ENCODE peak calls at places on chromosomes 11 and 22, in nine cellular contexts. One of them, this sample, is unnamed.
A peak's percentile ranks its signal among the peaks of the same experiment; 100 is the strongest.

GRCh38 chr22:42360348-42360747 is 71.9 kb downstream of the NFAM1 start:
- DNase-seq in SHP77: peak; percentile 61
- DNase-seq in left colon: no peak
- DNase-seq in substantia nigra: no peak
- DNase-seq in RWPE1: no peak
- DNase-seq in anterior cingulate cortex: no peak
- DNase-seq in renal cortical epithelial cell: no peak
- DNase-seq in AG10803: no peak
- DNase-seq in stimulated activated CD4-positive, alpha-beta T cell treated with anti-CD3 and anti-CD28 coated beads, Interleukin-15, amount 100 ng/mL, for 24 hours: no peak
- DNase-seq in this sample: no peak

GRCh38 chr11:134522782-134523570 is 110.9 kb upstream of the B3GAT1 start:
- DNase-seq in SHP77: no peak
- DNase-seq in left colon: no peak
- DNase-seq in substantia nigra: no peak
- DNase-seq in RWPE1: no peak
- DNase-seq in anterior cingulate cortex: no peak
- DNase-seq in renal cortical epithelial cell: no peak
- DNase-seq in AG10803: no peak
- DNase-seq in stimulated activated CD4-positive, alpha-beta T cell treated with anti-CD3 and anti-CD28 coated beads, Interleukin-15, amount 100 ng/mL, for 24 hours: no peak
- DNase-seq in this sample: no peak

GRCh38 chr11:2741377-2742131 is 41.8 kb upstream of the KCNQ1OT1 start:
- DNase-seq in SHP77: no peak
- DNase-seq in left colon: no peak
- DNase-seq in substantia nigra: no peak
- DNase-seq in RWPE1: peak; percentile 57
- DNase-seq in anterior cingulate cortex: no peak
- DNase-seq in renal cortical epithelial cell: peak; percentile 82
- DNase-seq in AG10803: peak; percentile 61
- DNase-seq in stimulated activated CD4-positive, alpha-beta T cell treated with anti-CD3 and anti-CD28 coated beads, Interleukin-15, amount 100 ng/mL, for 24 hours: no peak
- DNase-seq in this sample: peak; percentile 77

GRCh38 chr22:28911777-28912669 is 28.7 kb downstream of the ZNRF3 start:
- DNase-seq in SHP77: no peak
- DNase-seq in left colon: peak; percentile 65
- DNase-seq in substantia nigra: no peak
- DNase-seq in RWPE1: no peak
- DNase-seq in anterior cingulate cortex: no peak
- DNase-seq in renal cortical epithelial cell: peak; percentile 65
- DNase-seq in AG10803: peak; percentile 72
- DNase-seq in stimulated activated CD4-positive, alpha-beta T cell treated with anti-CD3 and anti-CD28 coated beads, Interleukin-15, amount 100 ng/mL, for 24 hours: no peak
- DNase-seq in this sample: no peak

GRCh38 chr11:130190371-130190881 is 30.8 kb downstream of the ST14 start:
- DNase-seq in SHP77: no peak
- DNase-seq in left colon: peak; percentile 73
- DNase-seq in substantia nigra: no peak
- DNase-seq in RWPE1: no peak
- DNase-seq in anterior cingulate cortex: no peak
- DNase-seq in renal cortical epithelial cell: no peak
- DNase-seq in AG10803: no peak
- DNase-seq in stimulated activated CD4-positive, alpha-beta T cell treated with anti-CD3 and anti-CD28 coated beads, Interleukin-15, amount 100 ng/mL, for 24 hours: no peak
- DNase-seq in this sample: no peak

GRCh38 chr11:116180806-116181600 is 591.8 kb downstream of the BUD13 start:
- DNase-seq in SHP77: no peak
- DNase-seq in left colon: no peak
- DNase-seq in substantia nigra: no peak
- DNase-seq in RWPE1: no peak
- DNase-seq in anterior cingulate cortex: no peak
- DNase-seq in renal cortical epithelial cell: no peak
- DNase-seq in AG10803: no peak
- DNase-seq in stimulated activated CD4-positive, alpha-beta T cell treated with anti-CD3 and anti-CD28 coated beads, Interleukin-15, amount 100 ng/mL, for 24 hours: no peak
- DNase-seq in this sample: no peak

GRCh38 chr11:114262681-114263509 is 33.3 kb upstream of the NNMT start:
- DNase-seq in SHP77: peak; percentile 66
- DNase-seq in left colon: no peak
- DNase-seq in substantia nigra: peak; percentile 25
- DNase-seq in RWPE1: peak; percentile 62
- DNase-seq in anterior cingulate cortex: peak; percentile 16
- DNase-seq in renal cortical epithelial cell: peak; percentile 51
- DNase-seq in AG10803: peak; percentile 50
- DNase-seq in stimulated activated CD4-positive, alpha-beta T cell treated with anti-CD3 and anti-CD28 coated beads, Interleukin-15, amount 100 ng/mL, for 24 hours: no peak
- DNase-seq in this sample: peak; percentile 47

GRCh38 chr11:64712430-64713030 is 10.5 kb downstream of the NRXN2 start:
- DNase-seq in SHP77: no peak
- DNase-seq in left colon: no peak
- DNase-seq in substantia nigra: no peak
- DNase-seq in RWPE1: no peak
- DNase-seq in anterior cingulate cortex: no peak
- DNase-seq in renal cortical epithelial cell: no peak
- DNase-seq in AG10803: no peak
- DNase-seq in stimulated activated CD4-positive, alpha-beta T cell treated with anti-CD3 and anti-CD28 coated beads, Interleukin-15, amount 100 ng/mL, for 24 hours: peak; percentile 26
- DNase-seq in this sample: no peak

GRCh38 chr11:95143106-95143681 is 53.5 kb downstream of the ENDOD1 start:
- DNase-seq in SHP77: no peak
- DNase-seq in left colon: no peak
- DNase-seq in substantia nigra: no peak
- DNase-seq in RWPE1: no peak
- DNase-seq in anterior cingulate cortex: no peak
- DNase-seq in renal cortical epithelial cell: no peak
- DNase-seq in AG10803: peak; percentile 56
- DNase-seq in stimulated activated CD4-positive, alpha-beta T cell treated with anti-CD3 and anti-CD28 coated beads, Interleukin-15, amount 100 ng/mL, for 24 hours: no peak
- DNase-seq in this sample: no peak

GRCh38 chr11:64447717-64448598 is 89.0 kb downstream of the RPS6KA4 start:
- DNase-seq in SHP77: peak; percentile 4
- DNase-seq in left colon: peak; percentile 50
- DNase-seq in substantia nigra: peak; percentile 52
- DNase-seq in RWPE1: no peak
- DNase-seq in anterior cingulate cortex: peak; percentile 18
- DNase-seq in renal cortical epithelial cell: no peak
- DNase-seq in AG10803: peak; percentile 46
- DNase-seq in stimulated activated CD4-positive, alpha-beta T cell treated with anti-CD3 and anti-CD28 coated beads, Interleukin-15, amount 100 ng/mL, for 24 hours: no peak
- DNase-seq in this sample: peak; percentile 16